ENCODE peak calls at places on chromosomes 2 and 18, in nine cellular contexts. One of them, this sample, is unnamed.

GRCh38 chr2:222120933-222121332 is 177.9 kb downstream of the PAX3 start:
- DNase-seq in MCF 10A: no peak
- DNase-seq in left ventricle myocardium inferior: no peak
- DNase-seq in mesothelial cell of epicardium: no peak
- DNase-seq in prostate gland: no peak
- DNase-seq in heart right ventricle: no peak
- DNase-seq in AG09309: no peak
- DNase-seq in fibroblast of lung: no peak
- DNase-seq in endothelial cell: no peak
- DNase-seq in this sample: no peak

GRCh38 chr2:46001290-46001689 is 295.9 kb upstream of the EPAS1 start:
- DNase-seq in MCF 10A: no peak
- DNase-seq in left ventricle myocardium inferior: no peak
- DNase-seq in mesothelial cell of epicardium: no peak
- DNase-seq in prostate gland: no peak
- DNase-seq in heart right ventricle: no peak
- DNase-seq in AG09309: no peak
- DNase-seq in fibroblast of lung: no peak
- DNase-seq in endothelial cell: no peak
- DNase-seq in this sample: no peak

GRCh38 chr2:188481474-188481873 is 189.8 kb downstream of the GULP1 start:
- DNase-seq in MCF 10A: no peak
- DNase-seq in left ventricle myocardium inferior: no peak
- DNase-seq in mesothelial cell of epicardium: no peak
- DNase-seq in prostate gland: no peak
- DNase-seq in heart right ventricle: no peak
- DNase-seq in AG09309: no peak
- DNase-seq in fibroblast of lung: no peak
- DNase-seq in endothelial cell: no peak
- DNase-seq in this sample: no peak

GRCh38 chr2:161102770-161103450 is 57.3 kb upstream of the TANK start:
- DNase-seq in MCF 10A: peak; percentile 51
- DNase-seq in left ventricle myocardium inferior: no peak
- DNase-seq in mesothelial cell of epicardium: no peak
- DNase-seq in prostate gland: no peak
- DNase-seq in heart right ventricle: no peak
- DNase-seq in AG09309: no peak
- DNase-seq in fibroblast of lung: peak; percentile 68
- DNase-seq in endothelial cell: no peak
- DNase-seq in this sample: no peak

GRCh38 chr2:231412616-231412963 is 17.1 kb downstream of the B3GNT7 start:
- DNase-seq in MCF 10A: no peak
- DNase-seq in left ventricle myocardium inferior: no peak
- DNase-seq in mesothelial cell of epicardium: no peak
- DNase-seq in prostate gland: no peak
- DNase-seq in heart right ventricle: no peak
- DNase-seq in AG09309: no peak
- DNase-seq in fibroblast of lung: no peak
- DNase-seq in endothelial cell: no peak
- DNase-seq in this sample: no peak

GRCh38 chr2:201182650-201183372 is at the start of gene CASP10:
- DNase-seq in MCF 10A: peak; percentile 68
- DNase-seq in left ventricle myocardium inferior: no peak
- DNase-seq in mesothelial cell of epicardium: no peak
- DNase-seq in prostate gland: no peak
- DNase-seq in heart right ventricle: no peak
- DNase-seq in AG09309: no peak
- DNase-seq in fibroblast of lung: peak; percentile 57
- DNase-seq in endothelial cell: peak; percentile 31
- DNase-seq in this sample: no peak

GRCh38 chr2:9959262-9959661 is 7.8 kb downstream of the GRHL1 start:
- DNase-seq in MCF 10A: no peak
- DNase-seq in left ventricle myocardium inferior: no peak
- DNase-seq in mesothelial cell of epicardium: no peak
- DNase-seq in prostate gland: no peak
- DNase-seq in heart right ventricle: no peak
- DNase-seq in AG09309: no peak
- DNase-seq in fibroblast of lung: no peak
- DNase-seq in endothelial cell: no peak
- DNase-seq in this sample: no peak

GRCh38 chr2:212073360-212073759 is 465.2 kb downstream of the ERBB4 start:
- DNase-seq in MCF 10A: no peak
- DNase-seq in left ventricle myocardium inferior: no peak
- DNase-seq in mesothelial cell of epicardium: no peak
- DNase-seq in prostate gland: no peak
- DNase-seq in heart right ventricle: no peak
- DNase-seq in AG09309: no peak
- DNase-seq in fibroblast of lung: no peak
- DNase-seq in endothelial cell: no peak
- DNase-seq in this sample: no peak

GRCh38 chr2:234464291-234464645 is 32.6 kb downstream of the ARL4C start:
- DNase-seq in MCF 10A: no peak
- DNase-seq in left ventricle myocardium inferior: no peak
- DNase-seq in mesothelial cell of epicardium: no peak
- DNase-seq in prostate gland: no peak
- DNase-seq in heart right ventricle: no peak
- DNase-seq in AG09309: no peak
- DNase-seq in fibroblast of lung: no peak
- DNase-seq in endothelial cell: no peak
- DNase-seq in this sample: no peak

GRCh38 chr18:10490401-10491289 is 35.2 kb upstream of the NAPG start:
- DNase-seq in MCF 10A: peak; percentile 2
- DNase-seq in left ventricle myocardium inferior: no peak
- DNase-seq in mesothelial cell of epicardium: no peak
- DNase-seq in prostate gland: no peak
- DNase-seq in heart right ventricle: no peak
- DNase-seq in AG09309: no peak
- DNase-seq in fibroblast of lung: no peak
- DNase-seq in endothelial cell: peak; percentile 31
- DNase-seq in this sample: no peak
- TF ChIP-seq CTCF in MCF 10A: no peak
- TF ChIP-seq CTCF in left ventricle myocardium inferior: peak; percentile 41
- TF ChIP-seq CTCF in mesothelial cell of epicardium: no peak
- TF ChIP-seq CTCF in prostate gland: no peak
- TF ChIP-seq CTCF in heart right ventricle: peak; percentile 41
- TF ChIP-seq CTCF in AG09309: no peak
- TF ChIP-seq CTCF in fibroblast of lung: no peak
- TF ChIP-seq CTCF in endothelial cell: no peak
- TF ChIP-seq CTCF in this sample: peak; percentile 45

DNA sequence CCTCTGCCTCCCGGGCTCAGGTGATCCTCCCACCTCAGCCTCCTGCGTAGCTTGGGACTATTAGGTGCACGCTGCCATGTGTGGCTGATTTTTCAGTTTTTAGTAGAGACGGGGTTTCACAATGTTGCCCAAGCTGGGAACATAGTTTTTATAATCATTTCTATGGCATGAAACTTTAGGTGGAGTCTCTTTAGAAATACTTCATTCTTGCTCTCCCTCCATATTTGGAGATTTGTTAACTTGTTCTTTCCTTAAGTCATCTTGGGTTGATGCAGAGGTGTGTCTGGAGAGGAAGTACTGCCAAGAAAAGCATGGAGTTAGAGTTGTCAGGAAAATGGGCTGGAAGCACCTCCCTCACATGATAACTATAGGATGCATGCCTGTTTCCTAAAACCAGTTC is 17.4 kb downstream of the ZNF532 start:
- DNase-seq in MCF 10A: no peak
- DNase-seq in left ventricle myocardium inferior: no peak
- DNase-seq in mesothelial cell of epicardium: no peak
- DNase-seq in prostate gland: no peak
- DNase-seq in heart right ventricle: no peak
- DNase-seq in AG09309: no peak
- DNase-seq in fibroblast of lung: peak; percentile 54
- DNase-seq in endothelial cell: no peak
- DNase-seq in this sample: no peak
- TF ChIP-seq CTCF in MCF 10A: no peak
- TF ChIP-seq CTCF in left ventricle myocardium inferior: no peak
- TF ChIP-seq CTCF in mesothelial cell of epicardium: no peak
- TF ChIP-seq CTCF in prostate gland: no peak
- TF ChIP-seq CTCF in heart right ventricle: no peak
- TF ChIP-seq CTCF in AG09309: no peak
- TF ChIP-seq CTCF in fibroblast of lung: no peak
- TF ChIP-seq CTCF in endothelial cell: no peak
- TF ChIP-seq CTCF in this sample: no peak

GRCh38 chr2:131036269-131036668 is 57.0 kb downstream of the FAM168B start:
- DNase-seq in MCF 10A: no peak
- DNase-seq in left ventricle myocardium inferior: no peak
- DNase-seq in mesothelial cell of epicardium: no peak
- DNase-seq in prostate gland: no peak
- DNase-seq in heart right ventricle: no peak
- DNase-seq in AG09309: no peak
- DNase-seq in fibroblast of lung: no peak
- DNase-seq in endothelial cell: no peak
- DNase-seq in this sample: no peak

GRCh38 chr2:131037398-131038257 is 55.6 kb downstream of the FAM168B start:
- DNase-seq in MCF 10A: no peak
- DNase-seq in left ventricle myocardium inferior: no peak
- DNase-seq in mesothelial cell of epicardium: no peak
- DNase-seq in prostate gland: no peak
- DNase-seq in heart right ventricle: no peak
- DNase-seq in AG09309: no peak
- DNase-seq in fibroblast of lung: no peak
- DNase-seq in endothelial cell: no peak
- DNase-seq in this sample: no peak

GRCh38 chr2:131035826-131036231 is 57.4 kb downstream of the FAM168B start:
- DNase-seq in MCF 10A: no peak
- DNase-seq in left ventricle myocardium inferior: no peak
- DNase-seq in mesothelial cell of epicardium: no peak
- DNase-seq in prostate gland: no peak
- DNase-seq in heart right ventricle: no peak
- DNase-seq in AG09309: no peak
- DNase-seq in fibroblast of lung: no peak
- DNase-seq in endothelial cell: no peak
- DNase-seq in this sample: no peak

GRCh38 chr2:131035112-131035825 is 58.0 kb downstream of the FAM168B start:
- DNase-seq in MCF 10A: no peak
- DNase-seq in left ventricle myocardium inferior: no peak
- DNase-seq in mesothelial cell of epicardium: no peak
- DNase-seq in prostate gland: no peak
- DNase-seq in heart right ventricle: no peak
- DNase-seq in AG09309: no peak
- DNase-seq in fibroblast of lung: no peak
- DNase-seq in endothelial cell: no peak
- DNase-seq in this sample: no peak

DNA sequence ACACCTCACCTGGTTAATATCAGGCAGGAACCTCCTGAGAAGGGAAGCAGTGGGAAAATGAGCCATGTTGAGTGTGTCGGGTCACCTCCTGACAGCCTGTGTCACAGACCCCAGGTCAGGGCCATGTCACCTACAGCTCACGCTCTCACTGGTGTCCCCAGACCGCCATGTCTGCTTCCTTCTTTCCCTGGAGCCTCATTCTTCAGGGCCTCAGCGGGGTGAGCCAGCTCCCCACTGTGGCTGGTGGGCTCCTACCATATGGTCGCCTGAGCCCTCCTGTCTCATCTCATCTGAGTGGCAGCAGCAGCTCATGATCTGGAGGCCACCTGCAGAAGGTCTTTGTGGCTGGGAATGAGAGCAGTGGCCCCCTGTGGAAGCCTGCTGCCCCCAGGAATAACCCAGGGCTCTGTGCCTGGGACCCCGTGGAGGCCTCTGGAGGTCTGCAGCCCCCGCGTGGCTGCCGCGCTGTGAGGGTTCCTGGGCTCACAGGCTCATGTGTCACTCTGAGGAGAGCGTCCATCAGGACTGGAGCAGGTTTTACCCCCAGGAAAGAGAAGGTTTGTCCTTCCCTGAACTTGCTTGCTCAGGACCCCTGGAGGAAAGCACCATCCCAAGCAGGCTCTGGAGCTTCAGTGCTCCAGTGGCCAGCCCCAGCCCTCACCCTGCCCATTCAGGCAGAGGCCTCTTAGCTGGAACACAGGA is 56.4 kb downstream of the FAM168B start:
- DNase-seq in MCF 10A: no peak
- DNase-seq in left ventricle myocardium inferior: no peak
- DNase-seq in mesothelial cell of epicardium: no peak
- DNase-seq in prostate gland: no peak
- DNase-seq in heart right ventricle: no peak
- DNase-seq in AG09309: no peak
- DNase-seq in fibroblast of lung: no peak
- DNase-seq in endothelial cell: no peak
- DNase-seq in this sample: no peak
- TF ChIP-seq CTCF in MCF 10A: no peak
- TF ChIP-seq CTCF in left ventricle myocardium inferior: no peak
- TF ChIP-seq CTCF in mesothelial cell of epicardium: no peak
- TF ChIP-seq CTCF in prostate gland: no peak
- TF ChIP-seq CTCF in heart right ventricle: no peak
- TF ChIP-seq CTCF in AG09309: no peak
- TF ChIP-seq CTCF in fibroblast of lung: no peak
- TF ChIP-seq CTCF in endothelial cell: no peak
- TF ChIP-seq CTCF in this sample: no peak

GRCh38 chr18:38445485-38446145 is 880.0 kb upstream of the CELF4 start:
- DNase-seq in MCF 10A: no peak
- DNase-seq in left ventricle myocardium inferior: no peak
- DNase-seq in mesothelial cell of epicardium: no peak
- DNase-seq in prostate gland: no peak
- DNase-seq in heart right ventricle: no peak
- DNase-seq in AG09309: no peak
- DNase-seq in fibroblast of lung: no peak
- DNase-seq in endothelial cell: no peak
- DNase-seq in this sample: no peak
- TF ChIP-seq CTCF in MCF 10A: no peak
- TF ChIP-seq CTCF in left ventricle myocardium inferior: no peak
- TF ChIP-seq CTCF in mesothelial cell of epicardium: no peak
- TF ChIP-seq CTCF in prostate gland: no peak
- TF ChIP-seq CTCF in heart right ventricle: no peak
- TF ChIP-seq CTCF in AG09309: no peak
- TF ChIP-seq CTCF in fibroblast of lung: no peak
- TF ChIP-seq CTCF in endothelial cell: no peak
- TF ChIP-seq CTCF in this sample: no peak

DNA sequence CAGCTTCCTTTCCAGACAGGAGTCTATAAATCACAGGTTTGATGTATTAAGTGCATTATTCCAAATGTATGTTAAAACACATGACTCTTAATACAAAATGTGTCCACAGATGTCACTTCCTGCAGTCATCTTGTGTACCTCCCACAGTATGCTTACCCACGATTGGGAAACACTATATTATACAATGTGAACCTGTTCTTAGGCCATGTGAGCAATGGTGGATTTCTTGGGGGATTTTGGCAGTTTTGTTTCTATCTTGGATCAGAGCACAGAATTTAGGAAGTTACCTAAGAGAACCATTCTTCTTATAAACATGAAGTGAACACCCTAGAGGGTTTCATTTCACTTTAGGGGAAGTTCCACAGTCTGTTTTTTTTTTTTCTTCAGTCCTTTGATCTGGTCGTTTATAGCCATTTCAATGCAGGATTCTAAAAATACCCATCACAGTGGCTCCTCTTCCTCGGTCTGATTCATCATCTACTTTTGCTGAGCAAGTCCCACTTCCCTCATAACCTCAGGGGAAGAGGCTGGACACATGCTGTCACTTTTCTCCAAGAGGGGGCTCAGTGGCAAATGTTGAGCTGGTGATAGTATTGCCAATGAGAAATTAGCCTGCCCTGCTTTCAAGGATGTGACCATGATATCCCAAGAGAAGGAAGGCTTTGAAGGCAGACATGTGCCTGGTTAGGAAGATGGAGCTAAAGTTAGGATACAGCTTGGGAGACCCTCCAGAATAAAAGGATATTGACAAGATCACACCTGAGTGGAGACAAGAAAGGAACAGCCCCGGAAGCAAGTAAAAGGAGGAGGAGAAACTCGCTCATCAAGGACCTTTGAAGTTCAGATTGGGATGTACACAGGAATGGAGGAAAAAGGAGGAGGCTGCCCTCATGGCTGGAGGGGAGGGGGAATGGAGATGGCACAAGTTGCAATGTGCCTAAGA is 22.6 kb downstream of the PLEK start:
- DNase-seq in MCF 10A: no peak
- DNase-seq in left ventricle myocardium inferior: no peak
- DNase-seq in mesothelial cell of epicardium: no peak
- DNase-seq in prostate gland: no peak
- DNase-seq in heart right ventricle: no peak
- DNase-seq in AG09309: no peak
- DNase-seq in fibroblast of lung: no peak
- DNase-seq in endothelial cell: no peak
- DNase-seq in this sample: no peak
- TF ChIP-seq CTCF in MCF 10A: no peak
- TF ChIP-seq CTCF in left ventricle myocardium inferior: no peak
- TF ChIP-seq CTCF in mesothelial cell of epicardium: no peak
- TF ChIP-seq CTCF in prostate gland: no peak
- TF ChIP-seq CTCF in heart right ventricle: no peak
- TF ChIP-seq CTCF in AG09309: no peak
- TF ChIP-seq CTCF in fibroblast of lung: no peak
- TF ChIP-seq CTCF in endothelial cell: no peak
- TF ChIP-seq CTCF in this sample: no peak

This sample was measured in progenitor cell of endocrine pancreas.